ENCODE peak calls at places on chromosomes 6 and 20, in five cellular contexts. One of them, this sample, is unnamed.
A peak's percentile ranks its signal among the peaks of the same experiment; 100 is the strongest.

GRCh38 chr6:32825966-32826365 is 9.2 kb upstream of the HLA-DOB start:
- DNase-seq in activated CD8-positive, alpha-beta T cell treated with anti-CD3 and anti-CD28 coated beads, Interleukin-2, amount 10 ng/mL, durations not matched to agents 7 days and 5 days: no peak
- DNase-seq in EH: peak; percentile 72
- DNase-seq in NCI-H2081: no peak
- DNase-seq in M059J: peak; percentile 50
- DNase-seq in this sample: peak; percentile 64

GRCh38 chr6:37134622-37135191 is 35.2 kb upstream of the PIM1 start:
- DNase-seq in activated CD8-positive, alpha-beta T cell treated with anti-CD3 and anti-CD28 coated beads, Interleukin-2, amount 10 ng/mL, durations not matched to agents 7 days and 5 days: no peak
- DNase-seq in EH: peak; percentile 99
- DNase-seq in NCI-H2081: no peak
- DNase-seq in M059J: peak; percentile 100
- DNase-seq in this sample: peak; percentile 93

GRCh38 chr6:39377530-39377929 is 55.0 kb upstream of the KCNK16 start:
- DNase-seq in activated CD8-positive, alpha-beta T cell treated with anti-CD3 and anti-CD28 coated beads, Interleukin-2, amount 10 ng/mL, durations not matched to agents 7 days and 5 days: no peak
- DNase-seq in EH: peak; percentile 84
- DNase-seq in NCI-H2081: peak; percentile 31
- DNase-seq in M059J: peak; percentile 75
- DNase-seq in this sample: peak; percentile 83

GRCh38 chr6:139496654-139497343 is 122.4 kb upstream of the CITED2 start:
- DNase-seq in activated CD8-positive, alpha-beta T cell treated with anti-CD3 and anti-CD28 coated beads, Interleukin-2, amount 10 ng/mL, durations not matched to agents 7 days and 5 days: no peak
- DNase-seq in EH: no peak
- DNase-seq in NCI-H2081: no peak
- DNase-seq in M059J: no peak
- DNase-seq in this sample: no peak

GRCh38 chr6:10303806-10304520 is 110.9 kb downstream of the TFAP2A start:
- DNase-seq in activated CD8-positive, alpha-beta T cell treated with anti-CD3 and anti-CD28 coated beads, Interleukin-2, amount 10 ng/mL, durations not matched to agents 7 days and 5 days: no peak
- DNase-seq in EH: no peak
- DNase-seq in NCI-H2081: no peak
- DNase-seq in M059J: peak; percentile 86
- DNase-seq in this sample: peak; percentile 60

GRCh38 chr20:35735828-35736470 is 6.1 kb downstream of the RBM39 start:
- DNase-seq in activated CD8-positive, alpha-beta T cell treated with anti-CD3 and anti-CD28 coated beads, Interleukin-2, amount 10 ng/mL, durations not matched to agents 7 days and 5 days: no peak
- DNase-seq in EH: no peak
- DNase-seq in NCI-H2081: no peak
- DNase-seq in M059J: no peak
- DNase-seq in this sample: no peak

GRCh38 chr6:154595997-154596396 is 85.5 kb upstream of the CNKSR3 start:
- DNase-seq in activated CD8-positive, alpha-beta T cell treated with anti-CD3 and anti-CD28 coated beads, Interleukin-2, amount 10 ng/mL, durations not matched to agents 7 days and 5 days: no peak
- DNase-seq in EH: no peak
- DNase-seq in NCI-H2081: no peak
- DNase-seq in M059J: no peak
- DNase-seq in this sample: no peak

GRCh38 chr20:46056970-46057855 is 28.2 kb downstream of the SLC12A5 start:
- DNase-seq in activated CD8-positive, alpha-beta T cell treated with anti-CD3 and anti-CD28 coated beads, Interleukin-2, amount 10 ng/mL, durations not matched to agents 7 days and 5 days: peak; percentile 47
- DNase-seq in EH: peak; percentile 59
- DNase-seq in NCI-H2081: no peak
- DNase-seq in M059J: no peak
- DNase-seq in this sample: peak; percentile 43

GRCh38 chr6:43878823-43879495 is 108.9 kb downstream of the VEGFA start:
- DNase-seq in activated CD8-positive, alpha-beta T cell treated with anti-CD3 and anti-CD28 coated beads, Interleukin-2, amount 10 ng/mL, durations not matched to agents 7 days and 5 days: no peak
- DNase-seq in EH: peak; percentile 29
- DNase-seq in NCI-H2081: no peak
- DNase-seq in M059J: peak; percentile 47
- DNase-seq in this sample: peak; percentile 46

GRCh38 chr6:95094751-95095150 is 482.6 kb upstream of the MANEA start:
- DNase-seq in activated CD8-positive, alpha-beta T cell treated with anti-CD3 and anti-CD28 coated beads, Interleukin-2, amount 10 ng/mL, durations not matched to agents 7 days and 5 days: no peak
- DNase-seq in EH: no peak
- DNase-seq in NCI-H2081: no peak
- DNase-seq in M059J: peak; percentile 30
- DNase-seq in this sample: no peak

GRCh38 chr6:111482236-111482958 is 621 bp downstream of the REV3L start:
- DNase-seq in activated CD8-positive, alpha-beta T cell treated with anti-CD3 and anti-CD28 coated beads, Interleukin-2, amount 10 ng/mL, durations not matched to agents 7 days and 5 days: peak; percentile 58
- DNase-seq in EH: peak; percentile 63
- DNase-seq in NCI-H2081: peak; percentile 46
- DNase-seq in M059J: peak; percentile 67
- DNase-seq in this sample: peak; percentile 51

GRCh38 chr20:36471885-36472642 is 69.3 kb upstream of the MYL9 start:
- DNase-seq in activated CD8-positive, alpha-beta T cell treated with anti-CD3 and anti-CD28 coated beads, Interleukin-2, amount 10 ng/mL, durations not matched to agents 7 days and 5 days: no peak
- DNase-seq in EH: no peak
- DNase-seq in NCI-H2081: no peak
- DNase-seq in M059J: no peak
- DNase-seq in this sample: no peak

GRCh38 chr6:18062733-18063132 is 59.7 kb downstream of the NHLRC1 start:
- DNase-seq in activated CD8-positive, alpha-beta T cell treated with anti-CD3 and anti-CD28 coated beads, Interleukin-2, amount 10 ng/mL, durations not matched to agents 7 days and 5 days: no peak
- DNase-seq in EH: no peak
- DNase-seq in NCI-H2081: no peak
- DNase-seq in M059J: no peak
- DNase-seq in this sample: no peak

GRCh38 chr20:12047838-12048432 is 130.2 kb downstream of the BTBD3 start:
- DNase-seq in activated CD8-positive, alpha-beta T cell treated with anti-CD3 and anti-CD28 coated beads, Interleukin-2, amount 10 ng/mL, durations not matched to agents 7 days and 5 days: no peak
- DNase-seq in EH: no peak
- DNase-seq in NCI-H2081: peak; percentile 4
- DNase-seq in M059J: peak; percentile 63
- DNase-seq in this sample: no peak

GRCh38 chr6:26224940-26225847 is 138.0 kb downstream of the HFE start:
- DNase-seq in activated CD8-positive, alpha-beta T cell treated with anti-CD3 and anti-CD28 coated beads, Interleukin-2, amount 10 ng/mL, durations not matched to agents 7 days and 5 days: no peak
- DNase-seq in EH: peak; percentile 96
- DNase-seq in NCI-H2081: no peak
- DNase-seq in M059J: no peak
- DNase-seq in this sample: no peak

GRCh38 chr6:170032197-170032596 is 258.7 kb downstream of the DLL1 start:
- DNase-seq in activated CD8-positive, alpha-beta T cell treated with anti-CD3 and anti-CD28 coated beads, Interleukin-2, amount 10 ng/mL, durations not matched to agents 7 days and 5 days: no peak
- DNase-seq in EH: no peak
- DNase-seq in NCI-H2081: no peak
- DNase-seq in M059J: no peak
- DNase-seq in this sample: no peak

GRCh38 chr6:30769088-30769852 is 24.9 kb upstream of the IER3 start:
- DNase-seq in activated CD8-positive, alpha-beta T cell treated with anti-CD3 and anti-CD28 coated beads, Interleukin-2, amount 10 ng/mL, durations not matched to agents 7 days and 5 days: peak; percentile 86
- DNase-seq in EH: peak; percentile 97
- DNase-seq in NCI-H2081: no peak
- DNase-seq in M059J: peak; percentile 100
- DNase-seq in this sample: peak; percentile 99

GRCh38 chr6:97644353-97644752 is 361.3 kb upstream of the MMS22L start:
- DNase-seq in activated CD8-positive, alpha-beta T cell treated with anti-CD3 and anti-CD28 coated beads, Interleukin-2, amount 10 ng/mL, durations not matched to agents 7 days and 5 days: no peak
- DNase-seq in EH: no peak
- DNase-seq in NCI-H2081: no peak
- DNase-seq in M059J: no peak
- DNase-seq in this sample: no peak

GRCh38 chr20:47355489-47356219 is 845 bp downstream of the ZMYND8 start:
- DNase-seq in activated CD8-positive, alpha-beta T cell treated with anti-CD3 and anti-CD28 coated beads, Interleukin-2, amount 10 ng/mL, durations not matched to agents 7 days and 5 days: no peak
- DNase-seq in EH: no peak
- DNase-seq in NCI-H2081: no peak
- DNase-seq in M059J: peak; percentile 50
- DNase-seq in this sample: no peak

GRCh38 chr6:20892365-20892764 is 358.1 kb downstream of the CDKAL1 start:
- DNase-seq in activated CD8-positive, alpha-beta T cell treated with anti-CD3 and anti-CD28 coated beads, Interleukin-2, amount 10 ng/mL, durations not matched to agents 7 days and 5 days: no peak
- DNase-seq in EH: no peak
- DNase-seq in NCI-H2081: no peak
- DNase-seq in M059J: no peak
- DNase-seq in this sample: no peak

GRCh38 chr20:4794846-4795245 is 73.1 kb downstream of the PRND start:
- DNase-seq in activated CD8-positive, alpha-beta T cell treated with anti-CD3 and anti-CD28 coated beads, Interleukin-2, amount 10 ng/mL, durations not matched to agents 7 days and 5 days: peak; percentile 27
- DNase-seq in EH: no peak
- DNase-seq in NCI-H2081: no peak
- DNase-seq in M059J: peak; percentile 37
- DNase-seq in this sample: peak; percentile 32

GRCh38 chr6:27814665-27815424 is 97.4 kb downstream of the OR2B2 start:
- DNase-seq in activated CD8-positive, alpha-beta T cell treated with anti-CD3 and anti-CD28 coated beads, Interleukin-2, amount 10 ng/mL, durations not matched to agents 7 days and 5 days: peak; percentile 91
- DNase-seq in EH: peak; percentile 95
- DNase-seq in NCI-H2081: no peak
- DNase-seq in M059J: peak; percentile 87
- DNase-seq in this sample: peak; percentile 97

GRCh38 chr20:15673206-15673605 is 900.0 kb downstream of the KIF16B start:
- DNase-seq in activated CD8-positive, alpha-beta T cell treated with anti-CD3 and anti-CD28 coated beads, Interleukin-2, amount 10 ng/mL, durations not matched to agents 7 days and 5 days: no peak
- DNase-seq in EH: peak; percentile 96
- DNase-seq in NCI-H2081: no peak
- DNase-seq in M059J: peak; percentile 82
- DNase-seq in this sample: no peak

GRCh38 chr6:44594471-44594870 is 207.0 kb downstream of the CDC5L start:
- DNase-seq in activated CD8-positive, alpha-beta T cell treated with anti-CD3 and anti-CD28 coated beads, Interleukin-2, amount 10 ng/mL, durations not matched to agents 7 days and 5 days: no peak
- DNase-seq in EH: no peak
- DNase-seq in NCI-H2081: no peak
- DNase-seq in M059J: no peak
- DNase-seq in this sample: peak; percentile 23

GRCh38 chr6:11298651-11299420 is 66.4 kb upstream of the NEDD9 start:
- DNase-seq in activated CD8-positive, alpha-beta T cell treated with anti-CD3 and anti-CD28 coated beads, Interleukin-2, amount 10 ng/mL, durations not matched to agents 7 days and 5 days: no peak
- DNase-seq in EH: no peak
- DNase-seq in NCI-H2081: no peak
- DNase-seq in M059J: no peak
- DNase-seq in this sample: no peak

GRCh38 chr20:41046716-41047115 is 18.1 kb downstream of the TOP1 start:
- DNase-seq in activated CD8-positive, alpha-beta T cell treated with anti-CD3 and anti-CD28 coated beads, Interleukin-2, amount 10 ng/mL, durations not matched to agents 7 days and 5 days: no peak
- DNase-seq in EH: peak; percentile 16
- DNase-seq in NCI-H2081: no peak
- DNase-seq in M059J: peak; percentile 68
- DNase-seq in this sample: peak; percentile 29

GRCh38 chr6:90110971-90111370 is 185.7 kb downstream of the BACH2 start:
- DNase-seq in activated CD8-positive, alpha-beta T cell treated with anti-CD3 and anti-CD28 coated beads, Interleukin-2, amount 10 ng/mL, durations not matched to agents 7 days and 5 days: peak; percentile 96
- DNase-seq in EH: no peak
- DNase-seq in NCI-H2081: no peak
- DNase-seq in M059J: no peak
- DNase-seq in this sample: no peak

GRCh38 chr20:36085686-36086267 is 68.8 kb upstream of the EPB41L1 start:
- DNase-seq in activated CD8-positive, alpha-beta T cell treated with anti-CD3 and anti-CD28 coated beads, Interleukin-2, amount 10 ng/mL, durations not matched to agents 7 days and 5 days: no peak
- DNase-seq in EH: peak; percentile 69
- DNase-seq in NCI-H2081: no peak
- DNase-seq in M059J: peak; percentile 91
- DNase-seq in this sample: peak; percentile 74

GRCh38 chr20:31695849-31696804 is 26.5 kb downstream of the BCL2L1 start:
- DNase-seq in activated CD8-positive, alpha-beta T cell treated with anti-CD3 and anti-CD28 coated beads, Interleukin-2, amount 10 ng/mL, durations not matched to agents 7 days and 5 days: no peak
- DNase-seq in EH: peak; percentile 97
- DNase-seq in NCI-H2081: no peak
- DNase-seq in M059J: peak; percentile 99
- DNase-seq in this sample: peak; percentile 94

GRCh38 chr6:154156135-154156948 is 117.3 kb downstream of the OPRM1 start:
- DNase-seq in activated CD8-positive, alpha-beta T cell treated with anti-CD3 and anti-CD28 coated beads, Interleukin-2, amount 10 ng/mL, durations not matched to agents 7 days and 5 days: peak; percentile 79
- DNase-seq in EH: peak; percentile 50
- DNase-seq in NCI-H2081: peak; percentile 58
- DNase-seq in M059J: peak; percentile 63
- DNase-seq in this sample: peak; percentile 50

GRCh38 chr20:63580796-63581461 is 6.9 kb upstream of the HELZ2 start:
- DNase-seq in activated CD8-positive, alpha-beta T cell treated with anti-CD3 and anti-CD28 coated beads, Interleukin-2, amount 10 ng/mL, durations not matched to agents 7 days and 5 days: peak; percentile 77
- DNase-seq in EH: peak; percentile 34
- DNase-seq in NCI-H2081: no peak
- DNase-seq in M059J: peak; percentile 76
- DNase-seq in this sample: peak; percentile 66

GRCh38 chr20:49419785-49420184 is 62.7 kb downstream of the KCNB1 start:
- DNase-seq in activated CD8-positive, alpha-beta T cell treated with anti-CD3 and anti-CD28 coated beads, Interleukin-2, amount 10 ng/mL, durations not matched to agents 7 days and 5 days: no peak
- DNase-seq in EH: no peak
- DNase-seq in NCI-H2081: no peak
- DNase-seq in M059J: no peak
- DNase-seq in this sample: no peak

GRCh38 chr20:1842281-1842680 is 52.9 kb upstream of the SIRPA start:
- DNase-seq in activated CD8-positive, alpha-beta T cell treated with anti-CD3 and anti-CD28 coated beads, Interleukin-2, amount 10 ng/mL, durations not matched to agents 7 days and 5 days: no peak
- DNase-seq in EH: no peak
- DNase-seq in NCI-H2081: no peak
- DNase-seq in M059J: no peak
- DNase-seq in this sample: no peak

GRCh38 chr6:157276731-157277130 is 46.6 kb downstream of the TMEM242 start:
- DNase-seq in activated CD8-positive, alpha-beta T cell treated with anti-CD3 and anti-CD28 coated beads, Interleukin-2, amount 10 ng/mL, durations not matched to agents 7 days and 5 days: no peak
- DNase-seq in EH: no peak
- DNase-seq in NCI-H2081: no peak
- DNase-seq in M059J: no peak
- DNase-seq in this sample: no peak

GRCh38 chr6:114063956-114064355 is 93.0 kb upstream of the HDAC2 start:
- DNase-seq in activated CD8-positive, alpha-beta T cell treated with anti-CD3 and anti-CD28 coated beads, Interleukin-2, amount 10 ng/mL, durations not matched to agents 7 days and 5 days: no peak
- DNase-seq in EH: peak; percentile 32
- DNase-seq in NCI-H2081: no peak
- DNase-seq in M059J: no peak
- DNase-seq in this sample: no peak

GRCh38 chr6:113347420-113347819 is 509.7 kb upstream of the MARCKS start:
- DNase-seq in activated CD8-positive, alpha-beta T cell treated with anti-CD3 and anti-CD28 coated beads, Interleukin-2, amount 10 ng/mL, durations not matched to agents 7 days and 5 days: no peak
- DNase-seq in EH: peak; percentile 76
- DNase-seq in NCI-H2081: no peak
- DNase-seq in M059J: peak; percentile 51
- DNase-seq in this sample: peak; percentile 67

GRCh38 chr20:48827880-48828733 is at the start of gene PREX1:
- DNase-seq in activated CD8-positive, alpha-beta T cell treated with anti-CD3 and anti-CD28 coated beads, Interleukin-2, amount 10 ng/mL, durations not matched to agents 7 days and 5 days: peak; percentile 85
- DNase-seq in EH: peak; percentile 65
- DNase-seq in NCI-H2081: peak; percentile 79
- DNase-seq in M059J: peak; percentile 70
- DNase-seq in this sample: peak; percentile 71